ENCODE peak calls at places on chromosomes 2 and 18, in nine cellular contexts. One of them, this sample, is unnamed.

GRCh38 chr2:228446732-228447131 is 265.2 kb upstream of the SPHKAP start:
- DNase-seq in HepG2: no peak
- DNase-seq in pancreas: no peak
- DNase-seq in CD8-positive, alpha-beta memory T cell: no peak
- DNase-seq in stomach: no peak
- DNase-seq in left lung: no peak
- DNase-seq in aorta: no peak
- DNase-seq in neural progenitor cell: no peak
- DNase-seq in AG04450: no peak
- DNase-seq in this sample: no peak

GRCh38 chr18:58239879-58240278 is 195.9 kb downstream of the NEDD4L start:
- DNase-seq in stomach: no peak
- DNase-seq in left lung: no peak
- DNase-seq in pancreas: no peak
- DNase-seq in CD8-positive, alpha-beta memory T cell: no peak
- DNase-seq in aorta: no peak
- DNase-seq in HepG2: no peak
- DNase-seq in AG04450: no peak
- DNase-seq in neural progenitor cell: no peak
- DNase-seq in this sample: peak; percentile 8

GRCh38 chr18:22342625-22343024 is 75.1 kb downstream of the CTAGE1 start:
- DNase-seq in pancreas: no peak
- DNase-seq in aorta: peak; percentile 71
- DNase-seq in AG04450: no peak
- DNase-seq in CD8-positive, alpha-beta memory T cell: peak; percentile 85
- DNase-seq in left lung: no peak
- DNase-seq in neural progenitor cell: no peak
- DNase-seq in stomach: peak; percentile 80
- DNase-seq in HepG2: no peak
- DNase-seq in this sample: peak; percentile 86

GRCh38 chr18:75203456-75204261 is 5.3 kb downstream of the PTGR3 start:
- DNase-seq in left lung: peak; percentile 81
- DNase-seq in stomach: no peak
- DNase-seq in aorta: no peak
- DNase-seq in neural progenitor cell: no peak
- DNase-seq in AG04450: no peak
- DNase-seq in pancreas: no peak
- DNase-seq in HepG2: no peak
- DNase-seq in CD8-positive, alpha-beta memory T cell: no peak
- DNase-seq in this sample: peak; percentile 91

GRCh38 chr2:219573166-219573565 is 1.1 kb downstream of the INHA start:
- DNase-seq in AG04450: no peak
- DNase-seq in stomach: no peak
- DNase-seq in pancreas: no peak
- DNase-seq in aorta: no peak
- DNase-seq in CD8-positive, alpha-beta memory T cell: no peak
- DNase-seq in left lung: no peak
- DNase-seq in neural progenitor cell: no peak
- DNase-seq in HepG2: no peak
- DNase-seq in this sample: no peak

GRCh38 chr2:224894356-224894755 is 147.9 kb downstream of the DOCK10 start:
- DNase-seq in neural progenitor cell: no peak
- DNase-seq in stomach: no peak
- DNase-seq in left lung: no peak
- DNase-seq in CD8-positive, alpha-beta memory T cell: no peak
- DNase-seq in pancreas: no peak
- DNase-seq in AG04450: no peak
- DNase-seq in HepG2: no peak
- DNase-seq in aorta: no peak
- DNase-seq in this sample: no peak

GRCh38 chr2:37826611-37827010 is 98.5 kb upstream of the RMDN2 start:
- DNase-seq in neural progenitor cell: no peak
- DNase-seq in stomach: no peak
- DNase-seq in AG04450: no peak
- DNase-seq in CD8-positive, alpha-beta memory T cell: no peak
- DNase-seq in HepG2: no peak
- DNase-seq in aorta: no peak
- DNase-seq in pancreas: no peak
- DNase-seq in left lung: no peak
- DNase-seq in this sample: no peak

GRCh38 chr2:222743263-222743865 is 71.9 kb downstream of the MOGAT1 start:
- DNase-seq in left lung: no peak
- DNase-seq in CD8-positive, alpha-beta memory T cell: no peak
- DNase-seq in HepG2: no peak
- DNase-seq in pancreas: no peak
- DNase-seq in AG04450: no peak
- DNase-seq in neural progenitor cell: no peak
- DNase-seq in stomach: no peak
- DNase-seq in aorta: peak; percentile 60
- DNase-seq in this sample: no peak

GRCh38 chr18:23194969-23195957 is 60.0 kb downstream of the CABLES1 start:
- DNase-seq in pancreas: no peak
- DNase-seq in CD8-positive, alpha-beta memory T cell: no peak
- DNase-seq in left lung: no peak
- DNase-seq in HepG2: no peak
- DNase-seq in neural progenitor cell: no peak
- DNase-seq in stomach: no peak
- DNase-seq in AG04450: no peak
- DNase-seq in aorta: no peak
- DNase-seq in this sample: no peak

GRCh38 chr2:890791-891190 is 59.9 kb upstream of the SNTG2 start:
- DNase-seq in HepG2: no peak
- DNase-seq in stomach: no peak
- DNase-seq in left lung: no peak
- DNase-seq in aorta: no peak
- DNase-seq in neural progenitor cell: no peak
- DNase-seq in AG04450: no peak
- DNase-seq in pancreas: no peak
- DNase-seq in CD8-positive, alpha-beta memory T cell: no peak
- DNase-seq in this sample: no peak

GRCh38 chr18:61991201-61991600 is 98.4 kb upstream of the RNF152 start:
- DNase-seq in CD8-positive, alpha-beta memory T cell: no peak
- DNase-seq in pancreas: no peak
- DNase-seq in stomach: no peak
- DNase-seq in HepG2: no peak
- DNase-seq in left lung: no peak
- DNase-seq in neural progenitor cell: no peak
- DNase-seq in aorta: peak; percentile 66
- DNase-seq in AG04450: no peak
- DNase-seq in this sample: no peak

GRCh38 chr2:68594041-68594440 is 49.3 kb upstream of the PROKR1 start:
- DNase-seq in HepG2: no peak
- DNase-seq in CD8-positive, alpha-beta memory T cell: no peak
- DNase-seq in aorta: no peak
- DNase-seq in AG04450: no peak
- DNase-seq in pancreas: no peak
- DNase-seq in neural progenitor cell: no peak
- DNase-seq in stomach: no peak
- DNase-seq in left lung: no peak
- DNase-seq in this sample: no peak
- H3K27ac ChIP-seq in HepG2: no peak overlapping the region
- H3K27ac ChIP-seq in CD8-positive, alpha-beta memory T cell: no peak overlapping the region
- H3K27ac ChIP-seq in aorta: no peak overlapping the region
- H3K27ac ChIP-seq in AG04450: no peak overlapping the region
- H3K27ac ChIP-seq in pancreas: peak overlapping the region; percentile 41
- H3K27ac ChIP-seq in neural progenitor cell: no peak overlapping the region
- H3K27ac ChIP-seq in stomach: no peak overlapping the region
- H3K27ac ChIP-seq in left lung: no peak overlapping the region
- H3K27ac ChIP-seq in this sample: no peak overlapping the region

GRCh38 chr2:24365051-24365450 is 4.7 kb upstream of the ITSN2 start:
- DNase-seq in aorta: peak; percentile 94
- DNase-seq in left lung: peak; percentile 92
- DNase-seq in pancreas: peak; percentile 80
- DNase-seq in CD8-positive, alpha-beta memory T cell: no peak
- DNase-seq in stomach: peak; percentile 90
- DNase-seq in AG04450: no peak
- DNase-seq in neural progenitor cell: no peak
- DNase-seq in HepG2: no peak
- DNase-seq in this sample: peak; percentile 94
- H3K27ac ChIP-seq in aorta: no peak overlapping the region
- H3K27ac ChIP-seq in left lung: peak overlapping the region; percentile 53
- H3K27ac ChIP-seq in pancreas: peak overlapping the region; percentile 66
- H3K27ac ChIP-seq in CD8-positive, alpha-beta memory T cell: no peak overlapping the region
- H3K27ac ChIP-seq in stomach: peak overlapping the region; percentile 60
- H3K27ac ChIP-seq in AG04450: no peak overlapping the region
- H3K27ac ChIP-seq in neural progenitor cell: no peak overlapping the region
- H3K27ac ChIP-seq in HepG2: no peak overlapping the region
- H3K27ac ChIP-seq in this sample: peak overlapping the region; percentile 36

GRCh38 chr2:159153063-159153462 is 133.4 kb downstream of the WDSUB1 start:
- DNase-seq in left lung: no peak
- DNase-seq in neural progenitor cell: no peak
- DNase-seq in CD8-positive, alpha-beta memory T cell: no peak
- DNase-seq in aorta: no peak
- DNase-seq in stomach: no peak
- DNase-seq in AG04450: no peak
- DNase-seq in pancreas: no peak
- DNase-seq in HepG2: no peak
- DNase-seq in this sample: no peak
- H3K27ac ChIP-seq in left lung: peak overlapping the region; percentile 11
- H3K27ac ChIP-seq in neural progenitor cell: no peak overlapping the region
- H3K27ac ChIP-seq in CD8-positive, alpha-beta memory T cell: no peak overlapping the region
- H3K27ac ChIP-seq in aorta: no peak overlapping the region
- H3K27ac ChIP-seq in stomach: peak overlapping the region; percentile 36
- H3K27ac ChIP-seq in AG04450: no peak overlapping the region
- H3K27ac ChIP-seq in pancreas: no peak overlapping the region
- H3K27ac ChIP-seq in HepG2: no peak overlapping the region
- H3K27ac ChIP-seq in this sample: no peak overlapping the region

DNA sequence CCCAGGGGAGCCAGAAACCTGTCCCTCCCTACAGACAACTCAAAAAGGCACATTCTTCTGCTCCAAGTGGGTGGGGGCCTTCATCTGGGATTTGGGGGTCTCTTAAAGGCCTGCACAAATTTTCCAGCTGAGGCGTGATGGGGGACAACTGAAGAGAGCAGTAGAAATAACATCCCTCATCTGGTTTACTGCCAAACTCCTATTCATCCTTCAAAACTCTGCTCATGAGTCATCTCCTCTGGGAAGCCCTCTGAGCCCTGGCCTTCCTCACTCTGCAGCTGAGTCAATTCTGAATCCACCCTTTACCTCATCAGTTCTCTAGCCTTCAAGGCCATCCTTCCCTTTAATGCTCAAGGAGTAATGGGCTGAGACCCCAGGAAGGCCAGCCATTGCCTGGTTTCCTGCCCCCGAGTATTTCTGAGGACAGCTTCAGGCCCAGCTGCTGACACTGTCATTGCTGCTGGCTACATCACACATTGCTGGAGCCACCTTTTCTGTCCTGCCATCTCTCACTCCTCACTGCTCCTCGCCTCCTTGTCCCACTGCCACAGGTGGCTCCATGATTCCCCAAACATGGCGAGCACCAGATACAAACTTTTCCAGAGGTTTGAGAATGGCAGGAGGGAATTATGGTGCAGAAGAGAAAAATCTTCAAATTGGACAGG is 32.2 kb upstream of the GLI2 start:
- DNase-seq in left lung: no peak
- DNase-seq in AG04450: no peak
- DNase-seq in neural progenitor cell: no peak
- DNase-seq in stomach: no peak
- DNase-seq in CD8-positive, alpha-beta memory T cell: peak; percentile 25
- DNase-seq in pancreas: no peak
- DNase-seq in HepG2: no peak
- DNase-seq in aorta: no peak
- DNase-seq in this sample: no peak
- H3K27ac ChIP-seq in left lung: no peak overlapping the region
- H3K27ac ChIP-seq in AG04450: no peak overlapping the region
- H3K27ac ChIP-seq in neural progenitor cell: no peak overlapping the region
- H3K27ac ChIP-seq in stomach: no peak overlapping the region
- H3K27ac ChIP-seq in CD8-positive, alpha-beta memory T cell: no peak overlapping the region
- H3K27ac ChIP-seq in pancreas: no peak overlapping the region
- H3K27ac ChIP-seq in HepG2: no peak overlapping the region
- H3K27ac ChIP-seq in aorta: no peak overlapping the region
- H3K27ac ChIP-seq in this sample: no peak overlapping the region

This sample was measured in esophagus muscularis mucosa.